ENCODE peak calls at places on chromosomes 11 and 22, in nine cellular contexts. S is GOT3; Z is stimulated activated CD4-positive, alpha-beta T cell treated with anti-CD3 and anti-CD28 coated beads, Interleukin-1b, Interleukin-23, amount 100 ng/mL, for 48 hours; X is NCI-H1436 treated with DMSO at 0.1 percent for 48 hours; L is upper lobe of left lung; T is neural crest cell; U is foreskin fibroblast; V is stimulated activated CD8-positive, alpha-beta memory T cell treated with anti-CD3 and anti-CD28 coated beads, Interleukin-12 subunit alpha, Interleukin-12 subunit beta, amount 100 ng/mL, for 1 hour; Y is activated CD8-positive, alpha-beta memory T cell treated with anti-CD3 and anti-CD28 coated beads, Interleukin-2, amount 10 ng/mL, durations not matched to agents 7 days and 5 days. F is an unnamed sample.

GRCh38 chr11:115170133-115170815 is 333.9 kb downstream of the CADM1 start:
- DNase-seq in S (no peak), Z (peak), X (no peak), L (no peak), T (peak), U (peak), V (no peak), Y (peak), F (peak)

GRCh38 chr11:83785942-83786341 is 499.8 kb upstream of the CCDC90B start:
- DNase-seq in S (no peak), Z (no peak), X (no peak), L (no peak), T (no peak), U (no peak), V (no peak), Y (no peak), F (no peak)

GRCh38 chr11:22317656-22318055 is 20.5 kb upstream of the SLC17A6 start:
- DNase-seq in S (no peak), Z (no peak), X (no peak), L (peak), T (no peak), U (no peak), V (no peak), Y (no peak), F (no peak)

GRCh38 chr11:83008581-83008923 is 63.1 kb downstream of the RAB30 start:
- DNase-seq in S (no peak), Z (no peak), X (no peak), L (no peak), T (no peak), U (peak), V (no peak), Y (no peak), F (no peak)

GRCh38 chr11:45399166-45399565 is 113.0 kb upstream of the SYT13 start:
- DNase-seq in S (no peak), Z (no peak), X (no peak), L (no peak), T (no peak), U (no peak), V (no peak), Y (no peak), F (no peak)

GRCh38 chr11:94674005-94674491 is 94.1 kb upstream of the AMOTL1 start:
- DNase-seq in S (no peak), Z (no peak), X (peak), L (no peak), T (no peak), U (no peak), V (no peak), Y (no peak), F (peak)

GRCh38 chr22:22609271-22609670 is 35.1 kb upstream of the GGTLC2 start:
- DNase-seq in S (no peak), Z (no peak), X (no peak), L (no peak), T (no peak), U (peak), V (no peak), Y (no peak), F (peak)

GRCh38 chr11:127640822-127641485 is 640.4 kb upstream of the KIRREL3 start:
- DNase-seq in S (no peak), Z (no peak), X (no peak), L (no peak), T (no peak), U (peak), V (no peak), Y (no peak), F (no peak)

GRCh38 chr11:110759972-110760381 is 47.7 kb upstream of the ARHGAP20 start:
- DNase-seq in S (no peak), Z (no peak), X (no peak), L (no peak), T (no peak), U (peak), V (no peak), Y (no peak), F (no peak)

GRCh38 chr11:119990306-119991021 is 147.4 kb downstream of the TRIM29 start:
- DNase-seq in S (no peak), Z (no peak), X (no peak), L (no peak), T (no peak), U (peak), V (no peak), Y (no peak), F (no peak)

GRCh38 chr22:24727218-24727851 is 47.2 kb downstream of the PIWIL3 start:
- DNase-seq in S (no peak), Z (no peak), X (peak), L (no peak), T (no peak), U (peak), V (no peak), Y (no peak), F (no peak)

GRCh38 chr22:25878933-25879332 is 136.9 kb downstream of the MYO18B start:
- DNase-seq in S (no peak), Z (no peak), X (peak), L (no peak), T (no peak), U (no peak), V (no peak), Y (no peak), F (no peak)

GRCh38 chr22:20437253-20438065 is at the start of gene SCARF2:
- DNase-seq in S (no peak), Z (no peak), X (no peak), L (peak), T (peak), U (peak), V (no peak), Y (no peak), F (no peak)

GRCh38 chr11:64778223-64778472 is 194 bp downstream of the SF1 start:
- DNase-seq in S (no peak), Z (no peak), X (no peak), L (no peak), T (no peak), U (no peak), V (no peak), Y (no peak), F (no peak)

GRCh38 chr11:26951849-26952515 is 41.9 kb upstream of the FIBIN start:
- DNase-seq in S (no peak), Z (no peak), X (no peak), L (no peak), T (no peak), U (peak), V (no peak), Y (no peak), F (peak)

F was measured in NCI-H2171.